ENCODE peak calls at places on chromosomes 16 and 17, in seven cellular contexts. One of them, this sample, is unnamed.

GRCh38 chr16:54454616-54455015 is 168.0 kb upstream of the IRX3 start:
- DNase-seq in activated T-helper 1 cell treated with Interleukin-2 at 50 U/mL for 16 hours: no peak
- DNase-seq in C1 segment of cervical spinal cord: no peak
- DNase-seq in Calu3: no peak
- DNase-seq in stimulated activated CD4-positive, alpha-beta T cell treated with anti-CD3 and anti-CD28 coated beads, Interleukin-12 subunit alpha, Interleukin-12 subunit beta, amount 100 ng/mL, for 24 hours: no peak
- DNase-seq in NCI-H1092: no peak
- DNase-seq in occipital lobe: no peak
- DNase-seq in this sample: no peak

GRCh38 chr17:70905796-70906195 is 736.5 kb downstream of the KCNJ2 start:
- DNase-seq in activated T-helper 1 cell treated with Interleukin-2 at 50 U/mL for 16 hours: no peak
- DNase-seq in Calu3: peak; percentile 8
- DNase-seq in NCI-H1092: no peak
- DNase-seq in C1 segment of cervical spinal cord: no peak
- DNase-seq in occipital lobe: no peak
- DNase-seq in stimulated activated CD4-positive, alpha-beta T cell treated with anti-CD3 and anti-CD28 coated beads, Interleukin-12 subunit alpha, Interleukin-12 subunit beta, amount 100 ng/mL, for 24 hours: no peak
- DNase-seq in this sample: peak; percentile 1

GRCh38 chr17:45440161-45440859 is 7.6 kb upstream of the ARHGAP27 start:
- DNase-seq in activated T-helper 1 cell treated with Interleukin-2 at 50 U/mL for 16 hours: no peak
- DNase-seq in Calu3: peak; percentile 82
- DNase-seq in stimulated activated CD4-positive, alpha-beta T cell treated with anti-CD3 and anti-CD28 coated beads, Interleukin-12 subunit alpha, Interleukin-12 subunit beta, amount 100 ng/mL, for 24 hours: no peak
- DNase-seq in NCI-H1092: no peak
- DNase-seq in occipital lobe: no peak
- DNase-seq in C1 segment of cervical spinal cord: no peak
- DNase-seq in this sample: peak; percentile 59

GRCh38 chr17:72598705-72599104 is 477.9 kb downstream of the SOX9 start:
- DNase-seq in activated T-helper 1 cell treated with Interleukin-2 at 50 U/mL for 16 hours: no peak
- DNase-seq in stimulated activated CD4-positive, alpha-beta T cell treated with anti-CD3 and anti-CD28 coated beads, Interleukin-12 subunit alpha, Interleukin-12 subunit beta, amount 100 ng/mL, for 24 hours: no peak
- DNase-seq in C1 segment of cervical spinal cord: no peak
- DNase-seq in Calu3: no peak
- DNase-seq in NCI-H1092: no peak
- DNase-seq in occipital lobe: no peak
- DNase-seq in this sample: no peak

GRCh38 chr17:71900830-71901229 is 220.0 kb upstream of the SOX9 start:
- DNase-seq in occipital lobe: no peak
- DNase-seq in stimulated activated CD4-positive, alpha-beta T cell treated with anti-CD3 and anti-CD28 coated beads, Interleukin-12 subunit alpha, Interleukin-12 subunit beta, amount 100 ng/mL, for 24 hours: no peak
- DNase-seq in C1 segment of cervical spinal cord: no peak
- DNase-seq in Calu3: no peak
- DNase-seq in activated T-helper 1 cell treated with Interleukin-2 at 50 U/mL for 16 hours: no peak
- DNase-seq in NCI-H1092: no peak
- DNase-seq in this sample: no peak

GRCh38 chr16:78230832-78231231 is 131.4 kb downstream of the WWOX start:
- DNase-seq in occipital lobe: no peak
- DNase-seq in stimulated activated CD4-positive, alpha-beta T cell treated with anti-CD3 and anti-CD28 coated beads, Interleukin-12 subunit alpha, Interleukin-12 subunit beta, amount 100 ng/mL, for 24 hours: no peak
- DNase-seq in C1 segment of cervical spinal cord: no peak
- DNase-seq in Calu3: no peak
- DNase-seq in NCI-H1092: no peak
- DNase-seq in activated T-helper 1 cell treated with Interleukin-2 at 50 U/mL for 16 hours: no peak
- DNase-seq in this sample: no peak

GRCh38 chr17:76446449-76447231 is 6.3 kb downstream of the UBE2O start:
- DNase-seq in activated T-helper 1 cell treated with Interleukin-2 at 50 U/mL for 16 hours: no peak
- DNase-seq in occipital lobe: no peak
- DNase-seq in stimulated activated CD4-positive, alpha-beta T cell treated with anti-CD3 and anti-CD28 coated beads, Interleukin-12 subunit alpha, Interleukin-12 subunit beta, amount 100 ng/mL, for 24 hours: no peak
- DNase-seq in NCI-H1092: no peak
- DNase-seq in C1 segment of cervical spinal cord: no peak
- DNase-seq in Calu3: peak; percentile 22
- DNase-seq in this sample: no peak

GRCh38 chr17:30961213-30962188 is 9.3 kb upstream of the RNF135 start:
- DNase-seq in activated T-helper 1 cell treated with Interleukin-2 at 50 U/mL for 16 hours: no peak
- DNase-seq in stimulated activated CD4-positive, alpha-beta T cell treated with anti-CD3 and anti-CD28 coated beads, Interleukin-12 subunit alpha, Interleukin-12 subunit beta, amount 100 ng/mL, for 24 hours: no peak
- DNase-seq in Calu3: no peak
- DNase-seq in NCI-H1092: no peak
- DNase-seq in C1 segment of cervical spinal cord: no peak
- DNase-seq in occipital lobe: no peak
- DNase-seq in this sample: no peak

GRCh38 chr17:74522381-74523090 is 8.7 kb downstream of the CD300LB start:
- DNase-seq in Calu3: no peak
- DNase-seq in occipital lobe: no peak
- DNase-seq in activated T-helper 1 cell treated with Interleukin-2 at 50 U/mL for 16 hours: no peak
- DNase-seq in C1 segment of cervical spinal cord: no peak
- DNase-seq in NCI-H1092: no peak
- DNase-seq in stimulated activated CD4-positive, alpha-beta T cell treated with anti-CD3 and anti-CD28 coated beads, Interleukin-12 subunit alpha, Interleukin-12 subunit beta, amount 100 ng/mL, for 24 hours: no peak
- DNase-seq in this sample: no peak

GRCh38 chr16:2475413-2476344 is 752 bp downstream of the TBC1D24 start:
- DNase-seq in activated T-helper 1 cell treated with Interleukin-2 at 50 U/mL for 16 hours: no peak
- DNase-seq in occipital lobe: no peak
- DNase-seq in C1 segment of cervical spinal cord: no peak
- DNase-seq in stimulated activated CD4-positive, alpha-beta T cell treated with anti-CD3 and anti-CD28 coated beads, Interleukin-12 subunit alpha, Interleukin-12 subunit beta, amount 100 ng/mL, for 24 hours: peak; percentile 24
- DNase-seq in NCI-H1092: no peak
- DNase-seq in Calu3: peak; percentile 63
- DNase-seq in this sample: no peak

GRCh38 chr16:31064882-31065461 is 9.1 kb downstream of the ZNF668 start:
- DNase-seq in NCI-H1092: no peak
- DNase-seq in stimulated activated CD4-positive, alpha-beta T cell treated with anti-CD3 and anti-CD28 coated beads, Interleukin-12 subunit alpha, Interleukin-12 subunit beta, amount 100 ng/mL, for 24 hours: no peak
- DNase-seq in activated T-helper 1 cell treated with Interleukin-2 at 50 U/mL for 16 hours: no peak
- DNase-seq in occipital lobe: no peak
- DNase-seq in C1 segment of cervical spinal cord: no peak
- DNase-seq in Calu3: no peak
- DNase-seq in this sample: no peak

GRCh38 chr16:72963921-72964320 is 84.0 kb downstream of the ZFHX3 start:
- DNase-seq in NCI-H1092: no peak
- DNase-seq in activated T-helper 1 cell treated with Interleukin-2 at 50 U/mL for 16 hours: no peak
- DNase-seq in stimulated activated CD4-positive, alpha-beta T cell treated with anti-CD3 and anti-CD28 coated beads, Interleukin-12 subunit alpha, Interleukin-12 subunit beta, amount 100 ng/mL, for 24 hours: no peak
- DNase-seq in Calu3: no peak
- DNase-seq in C1 segment of cervical spinal cord: no peak
- DNase-seq in occipital lobe: no peak
- DNase-seq in this sample: no peak

GRCh38 chr16:58020628-58021521 is 4.7 kb upstream of the MMP15 start:
- DNase-seq in activated T-helper 1 cell treated with Interleukin-2 at 50 U/mL for 16 hours: no peak
- DNase-seq in occipital lobe: peak; percentile 42
- DNase-seq in stimulated activated CD4-positive, alpha-beta T cell treated with anti-CD3 and anti-CD28 coated beads, Interleukin-12 subunit alpha, Interleukin-12 subunit beta, amount 100 ng/mL, for 24 hours: peak; percentile 59
- DNase-seq in C1 segment of cervical spinal cord: peak; percentile 11
- DNase-seq in NCI-H1092: no peak
- DNase-seq in Calu3: peak; percentile 76
- DNase-seq in this sample: no peak

GRCh38 chr16:49876716-49877129 is 20.8 kb upstream of the ZNF423 start:
- DNase-seq in Calu3: peak; percentile 66
- DNase-seq in C1 segment of cervical spinal cord: no peak
- DNase-seq in activated T-helper 1 cell treated with Interleukin-2 at 50 U/mL for 16 hours: no peak
- DNase-seq in stimulated activated CD4-positive, alpha-beta T cell treated with anti-CD3 and anti-CD28 coated beads, Interleukin-12 subunit alpha, Interleukin-12 subunit beta, amount 100 ng/mL, for 24 hours: peak; percentile 45
- DNase-seq in occipital lobe: peak; percentile 9
- DNase-seq in NCI-H1092: no peak
- DNase-seq in this sample: no peak

GRCh38 chr17:62696256-62696655 is 68.8 kb downstream of the MRC2 start:
- DNase-seq in stimulated activated CD4-positive, alpha-beta T cell treated with anti-CD3 and anti-CD28 coated beads, Interleukin-12 subunit alpha, Interleukin-12 subunit beta, amount 100 ng/mL, for 24 hours: no peak
- DNase-seq in activated T-helper 1 cell treated with Interleukin-2 at 50 U/mL for 16 hours: no peak
- DNase-seq in NCI-H1092: no peak
- DNase-seq in Calu3: no peak
- DNase-seq in C1 segment of cervical spinal cord: no peak
- DNase-seq in occipital lobe: no peak
- DNase-seq in this sample: no peak

GRCh38 chr17:65535777-65536572 is 25.5 kb downstream of the AXIN2 start:
- DNase-seq in Calu3: no peak
- DNase-seq in activated T-helper 1 cell treated with Interleukin-2 at 50 U/mL for 16 hours: no peak
- DNase-seq in C1 segment of cervical spinal cord: no peak
- DNase-seq in occipital lobe: no peak
- DNase-seq in stimulated activated CD4-positive, alpha-beta T cell treated with anti-CD3 and anti-CD28 coated beads, Interleukin-12 subunit alpha, Interleukin-12 subunit beta, amount 100 ng/mL, for 24 hours: no peak
- DNase-seq in NCI-H1092: no peak
- DNase-seq in this sample: no peak

GRCh38 chr16:50901062-50901461 is 159.2 kb downstream of the CYLD start:
- DNase-seq in NCI-H1092: no peak
- DNase-seq in C1 segment of cervical spinal cord: no peak
- DNase-seq in stimulated activated CD4-positive, alpha-beta T cell treated with anti-CD3 and anti-CD28 coated beads, Interleukin-12 subunit alpha, Interleukin-12 subunit beta, amount 100 ng/mL, for 24 hours: no peak
- DNase-seq in activated T-helper 1 cell treated with Interleukin-2 at 50 U/mL for 16 hours: no peak
- DNase-seq in Calu3: no peak
- DNase-seq in occipital lobe: no peak
- DNase-seq in this sample: no peak

This sample was measured in NCI-H2081.